ENCODE peak calls at places on chromosome 7, in four cellular contexts. E is HCT116, D is A549, J is SK-N-SH. P is an unnamed sample.

GRCh38 chr7:32215697-32216096 is 145.5 kb upstream of the PDE1C start:
- DNase-seq in E (no peak), D (no peak), J (no peak), P (no peak)

GRCh38 chr7:30028749-30029635 is 780 bp downstream of the PLEKHA8 start:
- DNase-seq in E (peak; percentile 12), J (no peak), D (peak; percentile 39), P (peak; percentile 72)

GRCh38 chr7:36396150-36396549 is 6.5 kb downstream of the ANLN start:
- DNase-seq in J (no peak), E (no peak), D (no peak), P (peak; percentile 41)

GRCh38 chr7:128162666-128163065 is 78.4 kb upstream of the LEP start:
- DNase-seq in E (no peak), D (no peak), J (no peak), P (no peak)

GRCh38 chr7:36717596-36717995 is 6.7 kb downstream of the AOAH start:
- DNase-seq in E (no peak), D (no peak), J (no peak), P (no peak)

GRCh38 chr7:111090834-111091233 is at the start of gene LRRN3:
- DNase-seq in E (no peak), D (no peak), J (peak; percentile 72), P (no peak)

GRCh38 chr7:127527561-127527960 is 57.8 kb downstream of the GCC1 start:
- DNase-seq in D (no peak), E (no peak), J (no peak), P (no peak)

GRCh38 chr7:34277801-34278195 is 372.5 kb downstream of the BMPER start:
- DNase-seq in J (no peak), E (no peak), D (no peak), P (no peak)

GRCh38 chr7:144384071-144384470 is 19.4 kb downstream of the NOBOX start:
- DNase-seq in E (peak; percentile 60), D (peak; percentile 38), J (no peak), P (no peak)

GRCh38 chr7:63925626-63926460 is 72.8 kb upstream of the ZNF722 start:
- DNase-seq in J (peak; percentile 96), E (no peak), D (peak; percentile 40), P (peak; percentile 99)

GRCh38 chr7:117014673-117015133 is 61.4 kb downstream of the ST7 start:
- DNase-seq in D (no peak), E (no peak), J (peak; percentile 66), P (peak; percentile 82)

GRCh38 chr7:98116656-98117461 is 10.2 kb downstream of the LMTK2 start:
- DNase-seq in D (peak; percentile 49), E (no peak), J (no peak), P (no peak)
- TF ChIP-seq MAX in D (no peak), E (no peak), J (no peak), P (no peak)

DNA sequence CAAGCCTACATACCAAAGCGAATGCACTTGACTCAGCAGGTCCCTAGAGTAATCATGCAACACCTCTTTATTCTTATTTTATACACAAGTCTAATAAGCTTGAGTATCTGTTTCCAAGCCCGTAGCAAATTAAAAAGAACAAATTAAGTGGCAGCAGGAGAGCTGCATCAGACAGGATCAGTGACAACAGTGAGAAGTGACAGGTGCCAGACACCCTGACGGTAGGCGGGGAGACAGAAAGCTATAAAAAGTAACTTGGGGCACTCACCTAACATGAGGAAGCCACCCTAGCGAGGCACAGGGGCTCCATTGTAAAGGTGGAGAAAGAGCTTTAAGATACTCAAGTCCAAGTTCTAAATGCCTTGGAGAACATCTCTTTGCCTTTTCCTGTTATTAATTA is 174.2 kb downstream of the PLXNA4 start:
- DNase-seq in E (no peak), J (no peak), D (no peak), P (no peak)
- H3K4me3 ChIP-seq in E (no peak overlapping the region), J (no peak overlapping the region), D (no peak overlapping the region), P (no peak overlapping the region)

DNA sequence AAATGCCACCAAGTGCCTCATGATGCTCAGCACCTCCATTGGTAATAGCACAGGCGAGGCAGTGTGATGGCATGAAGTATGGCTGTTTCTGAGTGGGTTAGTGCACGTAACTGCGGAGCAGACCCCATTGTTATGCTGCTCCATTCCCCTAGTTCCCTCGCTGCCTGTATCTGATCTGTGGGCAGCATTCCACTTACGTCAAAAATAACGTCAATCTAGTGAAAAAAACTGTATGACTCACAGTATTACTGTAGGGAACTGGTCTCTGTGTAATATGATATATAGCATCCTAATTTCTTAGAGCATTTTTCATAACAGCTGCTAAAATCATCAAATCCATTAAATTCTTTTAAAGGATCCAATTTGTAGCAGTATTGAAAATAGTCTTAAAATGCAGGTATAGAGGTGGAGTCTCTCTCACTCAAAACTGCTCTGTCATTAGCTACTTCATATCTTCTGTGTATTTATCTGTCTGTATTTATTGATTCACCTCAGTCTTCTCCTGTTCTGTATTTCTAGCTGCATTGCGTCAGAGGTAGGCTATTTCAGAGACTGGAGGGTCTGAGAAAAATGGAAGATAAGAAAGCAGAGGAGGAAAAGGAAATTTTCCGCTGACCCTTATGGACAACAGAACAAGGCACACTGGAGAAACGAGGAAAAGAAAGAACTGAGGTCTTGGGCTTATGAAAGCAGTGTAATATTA is 60.0 kb downstream of the PON1 start:
- DNase-seq in J (no peak), E (no peak), D (peak; percentile 96), P (no peak)
- TF ChIP-seq MAX in J (peak; percentile 22), E (no peak), D (peak; percentile 89), P (no peak)

GRCh38 chr7:150564045-150564444 is 3.1 kb upstream of the GIMAP4 start:
- DNase-seq in D (no peak), J (no peak), E (no peak), P (no peak)

GRCh38 chr7:150565239-150565638 is 2.0 kb upstream of the GIMAP4 start:
- DNase-seq in J (no peak), D (no peak), E (no peak), P (peak; percentile 11)

GRCh38 chr7:150562919-150563318 is 4.3 kb upstream of the GIMAP4 start:
- DNase-seq in J (no peak), D (no peak), E (no peak), P (no peak)

GRCh38 chr7:150556521-150557138 is 10.6 kb upstream of the GIMAP4 start:
- DNase-seq in E (no peak), D (no peak), J (no peak), P (no peak)

DNA sequence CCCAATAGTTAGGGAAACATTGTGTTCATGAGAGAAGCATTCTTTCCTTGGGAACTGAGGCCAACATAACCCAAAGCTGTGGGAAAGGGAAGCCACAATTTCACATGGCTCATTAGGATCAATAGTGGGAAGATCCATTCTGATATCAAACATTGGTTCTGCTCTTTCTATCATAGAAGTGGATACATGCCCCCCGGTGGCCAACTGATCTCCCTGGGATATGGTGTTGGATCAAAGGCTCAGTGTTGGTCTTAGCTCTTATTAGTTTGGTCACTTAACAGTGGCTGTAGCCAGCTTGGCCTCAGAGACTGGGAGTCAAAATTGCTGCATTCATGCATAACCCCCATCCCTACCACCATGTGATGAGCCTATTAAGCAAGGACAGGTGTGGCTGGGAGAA is 6.7 kb upstream of the GIMAP4 start:
- DNase-seq in J (no peak), E (no peak), D (no peak), P (no peak)
- H3K4me3 ChIP-seq in J (no peak overlapping the region), E (no peak overlapping the region), D (no peak overlapping the region), P (no peak overlapping the region)

GRCh38 chr7:102069913-102070629 is 216.6 kb upstream of the SH2B2 start:
- DNase-seq in D (no peak), J (no peak), E (no peak), P (no peak)
- TF ChIP-seq MAX in D (no peak), J (no peak), E (no peak), P (no peak)

DNA sequence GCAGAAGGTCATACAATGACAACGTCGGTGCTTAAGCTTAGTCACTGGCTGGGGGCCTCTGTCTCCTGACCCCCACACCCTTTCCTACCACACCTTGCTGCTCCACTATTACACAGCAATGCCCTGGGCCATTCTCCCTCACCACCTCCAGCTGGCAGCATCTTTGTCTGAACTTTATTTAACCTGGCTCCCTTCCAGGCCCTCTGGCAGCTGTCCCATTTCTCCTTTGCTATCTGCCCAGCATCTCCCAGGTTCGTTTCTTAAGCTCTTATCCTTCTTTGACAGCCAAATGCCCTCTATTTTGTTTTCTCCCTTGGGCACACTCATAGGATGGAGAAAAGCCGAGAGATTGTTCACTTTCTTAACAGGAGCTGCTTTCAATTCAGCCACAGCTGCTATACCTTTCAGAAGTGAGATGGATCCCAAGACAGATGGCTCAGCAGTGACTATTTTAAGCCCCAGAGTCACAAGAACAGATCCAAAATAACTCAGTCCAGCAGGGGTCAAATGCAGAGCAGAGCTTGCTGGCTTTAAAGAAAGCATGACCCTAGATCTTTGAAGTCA is 1277.1 kb upstream of the AUTS2 start:
- DNase-seq in E (no peak), J (peak; percentile 50), D (peak; percentile 77), P (no peak)
- H3K4me3 ChIP-seq in E (no peak overlapping the region), J (peak overlapping the region; percentile 32), D (no peak overlapping the region), P (no peak overlapping the region)

GRCh38 chr7:1934756-1935155 is 264.7 kb downstream of the ELFN1 start:
- DNase-seq in D (no peak), E (no peak), J (no peak), P (no peak)

GRCh38 chr7:1933066-1933835 is 263.2 kb downstream of the ELFN1 start:
- DNase-seq in J (no peak), D (no peak), E (no peak), P (no peak)

GRCh38 chr7:1936006-1936310 is 265.9 kb downstream of the ELFN1 start:
- DNase-seq in D (no peak), E (no peak), J (no peak), P (no peak)

GRCh38 chr7:1935176-1936005 is 265.3 kb downstream of the ELFN1 start:
- DNase-seq in J (no peak), D (no peak), E (no peak), P (no peak)

GRCh38 chr7:1934017-1934416 is 263.9 kb downstream of the ELFN1 start:
- DNase-seq in D (no peak), E (no peak), J (no peak), P (no peak)
- TF ChIP-seq MAX in D (no peak), E (no peak), J (no peak), P (no peak)

DNA sequence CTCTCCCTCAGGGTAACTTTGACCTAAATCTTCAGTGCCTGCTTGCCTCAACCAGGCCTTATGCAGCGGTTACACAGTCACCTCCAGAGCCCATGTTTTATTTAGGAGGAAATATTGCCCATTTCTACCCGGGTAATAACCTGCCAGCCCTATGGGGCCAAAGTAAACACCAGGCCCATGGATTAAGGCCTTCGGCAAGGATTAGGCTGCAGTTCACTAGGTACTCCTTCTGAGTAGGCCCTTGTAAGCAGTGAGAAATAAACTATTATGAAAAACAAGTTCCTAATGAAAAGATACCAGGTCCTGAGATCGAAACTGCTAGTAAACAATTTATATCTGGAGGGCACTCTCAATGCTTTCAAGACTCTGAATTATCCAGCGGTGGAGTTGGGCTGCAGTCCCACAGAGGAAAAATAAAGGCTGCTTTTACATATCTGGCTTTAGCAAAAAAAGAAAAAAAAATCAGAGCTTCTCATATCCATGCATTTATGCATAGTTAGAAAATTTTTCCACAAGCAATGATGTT is 3.7 kb upstream of the HOXA10 start:
- DNase-seq in E (no peak), D (no peak), J (no peak), P (no peak)
- H3K4me3 ChIP-seq in E (no peak overlapping the region), D (no peak overlapping the region), J (no peak overlapping the region), P (no peak overlapping the region)

DNA sequence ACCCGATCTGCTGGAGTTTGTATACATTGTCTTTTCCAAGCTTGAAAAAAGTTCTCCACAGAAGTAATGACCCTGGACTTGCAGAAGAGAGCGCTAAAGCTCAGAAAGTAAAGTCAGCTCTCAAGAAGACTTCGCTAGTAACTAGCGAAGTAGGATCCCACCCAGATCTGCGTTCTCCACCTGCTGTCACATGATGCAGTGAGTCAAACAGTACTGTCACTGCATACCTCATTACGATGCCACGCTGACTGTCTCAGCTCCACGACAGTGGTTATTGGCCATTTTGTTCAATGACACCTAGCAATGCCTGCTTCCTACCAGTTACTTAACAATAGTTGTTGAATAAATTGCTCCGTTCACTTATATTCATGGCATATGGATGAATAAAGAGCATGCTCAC is 29.7 kb upstream of the SEC61G start:
- DNase-seq in J (peak; percentile 73), D (peak; percentile 94), E (peak; percentile 95), P (peak; percentile 69)
- TF ChIP-seq MAX in J (peak; percentile 87), D (peak; percentile 90), E (peak; percentile 99), P (no peak)

P was measured in NB4.